ENCODE peak calls at places on chromosome 20, in four cellular contexts. H is H1, W is HepG2, S is K562. C is an unnamed sample.

GRCh38 chr20:44015733-44016103 is 101.1 kb downstream of the TOX2 start:
- DNase-seq in H (no peak), W (no peak), S (no peak), C (no peak)

GRCh38 chr20:62662422-62662821 is 20.1 kb downstream of the SLCO4A1 start:
- DNase-seq in H (no peak), W (no peak), S (no peak), C (no peak)

GRCh38 chr20:55740076-55740475 is 265.2 kb downstream of the CBLN4 start:
- DNase-seq in H (no peak), W (no peak), S (no peak), C (no peak)

GRCh38 chr20:62732766-62733165 is 24.1 kb downstream of the NTSR1 start:
- DNase-seq in H (no peak), W (no peak), S (no peak), C (no peak)

GRCh38 chr20:59752704-59753460 is 148.5 kb downstream of the PHACTR3 start:
- DNase-seq in H (no peak), W (no peak), S (no peak), C (no peak)

GRCh38 chr20:62361799-62362589 is 5.1 kb downstream of the LAMA5 start:
- DNase-seq in H (peak; percentile 84), W (peak; percentile 60), S (no peak), C (no peak)

GRCh38 chr20:44485078-44485829 is 9.6 kb downstream of the TTPAL start:
- DNase-seq in H (no peak), W (no peak), S (no peak), C (no peak)

GRCh38 chr20:38883081-38883980 is 42.9 kb upstream of the FAM83D start:
- DNase-seq in H (no peak), W (no peak), S (no peak), C (no peak)

GRCh38 chr20:8250539-8251200 is 118.6 kb downstream of the PLCB1 start:
- DNase-seq in H (no peak), W (peak; percentile 100), S (no peak), C (no peak)

GRCh38 chr20:59977086-59977485 is 18.9 kb downstream of the CDH26 start:
- DNase-seq in H (no peak), W (no peak), S (no peak), C (no peak)

GRCh38 chr20:32702706-32703425 is 29.1 kb upstream of the C20orf203 start:
- DNase-seq in H (no peak), W (no peak), S (no peak), C (no peak)

GRCh38 chr20:24776755-24777271 is 172.3 kb upstream of the CST7 start:
- DNase-seq in H (no peak), W (no peak), S (no peak), C (no peak)

GRCh38 chr20:9415426-9415825 is 99.0 kb upstream of the LAMP5 start:
- DNase-seq in H (no peak), W (no peak), S (no peak), C (no peak)

GRCh38 chr20:38692436-38693411 is 31.6 kb upstream of the SLC32A1 start:
- DNase-seq in H (no peak), W (peak; percentile 74), S (peak; percentile 86), C (peak; percentile 57)

GRCh38 chr20:7454047-7454446 is 486.2 kb downstream of the HAO1 start:
- DNase-seq in H (no peak), W (no peak), S (no peak), C (no peak)

GRCh38 chr20:56409521-56409920 is 2.5 kb upstream of the CASS4 start:
- DNase-seq in H (no peak), W (no peak), S (no peak), C (no peak)

GRCh38 chr20:62530643-62531032 is 54.8 kb upstream of the GATA5 start:
- DNase-seq in H (no peak), W (no peak), S (peak; percentile 81), C (no peak)

GRCh38 chr20:2276015-2276414 is 19.8 kb upstream of the TGM3 start:
- DNase-seq in H (no peak), W (peak; percentile 73), S (no peak), C (peak; percentile 27)

GRCh38 chr20:36582322-36582721 is 8.9 kb downstream of the TGIF2 start:
- DNase-seq in H (no peak), W (no peak), S (no peak), C (no peak)

GRCh38 chr20:44643596-44644383 is 7.7 kb downstream of the ADA start:
- DNase-seq in H (peak; percentile 57), W (peak; percentile 47), S (no peak), C (peak; percentile 62)

GRCh38 chr20:9166153-9166780 is 97.4 kb downstream of the PLCB4 start:
- DNase-seq in H (no peak), W (no peak), S (no peak), C (peak; percentile 10)

GRCh38 chr20:42749548-42749947 is 440.2 kb downstream of the PTPRT start:
- DNase-seq in H (no peak), W (no peak), S (no peak), C (no peak)

DNA sequence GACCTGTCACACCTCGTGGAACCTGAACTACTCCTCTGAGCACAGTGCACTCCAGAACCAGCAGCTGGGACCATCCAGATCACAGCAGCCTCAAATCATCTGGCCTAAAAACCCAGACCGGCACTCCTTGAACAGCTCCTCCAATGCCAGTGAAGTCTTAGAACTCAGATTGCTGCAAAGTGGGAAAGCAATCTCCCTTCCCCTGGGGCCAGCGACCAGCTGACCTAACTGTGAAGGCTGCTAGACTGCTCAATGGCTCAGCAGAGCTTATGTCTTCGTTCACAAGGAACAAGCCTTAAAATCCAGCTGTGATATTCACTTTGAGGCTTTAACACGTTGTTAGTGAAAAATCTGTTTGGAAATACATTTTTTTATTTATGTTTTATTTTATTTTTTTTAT is 243.2 kb downstream of the ANKRD60 start:
- DNase-seq in H (no peak), W (no peak), S (no peak), C (no peak)
- TF ChIP-seq JUN in H (no peak), W (no peak), S (no peak), C (no peak)

GRCh38 chr20:48106428-48106827 is 321.1 kb upstream of the SULF2 start:
- DNase-seq in H (no peak), W (no peak), S (no peak), C (no peak)

GRCh38 chr20:48102076-48102787 is 317.0 kb upstream of the SULF2 start:
- DNase-seq in H (no peak), W (no peak), S (no peak), C (no peak)

GRCh38 chr20:48102821-48103635 is 317.7 kb upstream of the SULF2 start:
- DNase-seq in H (no peak), W (no peak), S (no peak), C (no peak)

DNA sequence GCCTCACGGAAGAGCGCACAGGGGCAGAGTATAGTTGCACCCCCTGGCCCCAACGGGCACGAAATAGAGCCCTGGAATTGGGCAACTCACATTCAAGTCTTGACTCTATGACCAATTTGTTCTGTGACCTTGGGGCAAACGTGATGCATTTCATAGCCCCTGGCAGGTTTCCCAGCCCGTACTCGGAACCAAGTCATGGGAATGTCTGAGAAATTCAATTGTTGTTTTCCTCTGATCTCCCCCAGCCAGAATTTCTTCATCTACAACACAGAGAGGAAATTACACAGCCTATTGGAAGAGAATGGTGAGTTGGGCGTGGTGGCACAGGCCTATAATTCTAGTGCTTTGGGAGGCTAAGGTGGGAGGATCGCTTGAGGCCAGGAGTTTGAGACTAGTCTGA is 322.3 kb upstream of the SULF2 start:
- DNase-seq in H (no peak), W (no peak), S (no peak), C (no peak)
- TF ChIP-seq RFX5 in H (no peak), W (no peak), S (no peak), C (no peak)

DNA sequence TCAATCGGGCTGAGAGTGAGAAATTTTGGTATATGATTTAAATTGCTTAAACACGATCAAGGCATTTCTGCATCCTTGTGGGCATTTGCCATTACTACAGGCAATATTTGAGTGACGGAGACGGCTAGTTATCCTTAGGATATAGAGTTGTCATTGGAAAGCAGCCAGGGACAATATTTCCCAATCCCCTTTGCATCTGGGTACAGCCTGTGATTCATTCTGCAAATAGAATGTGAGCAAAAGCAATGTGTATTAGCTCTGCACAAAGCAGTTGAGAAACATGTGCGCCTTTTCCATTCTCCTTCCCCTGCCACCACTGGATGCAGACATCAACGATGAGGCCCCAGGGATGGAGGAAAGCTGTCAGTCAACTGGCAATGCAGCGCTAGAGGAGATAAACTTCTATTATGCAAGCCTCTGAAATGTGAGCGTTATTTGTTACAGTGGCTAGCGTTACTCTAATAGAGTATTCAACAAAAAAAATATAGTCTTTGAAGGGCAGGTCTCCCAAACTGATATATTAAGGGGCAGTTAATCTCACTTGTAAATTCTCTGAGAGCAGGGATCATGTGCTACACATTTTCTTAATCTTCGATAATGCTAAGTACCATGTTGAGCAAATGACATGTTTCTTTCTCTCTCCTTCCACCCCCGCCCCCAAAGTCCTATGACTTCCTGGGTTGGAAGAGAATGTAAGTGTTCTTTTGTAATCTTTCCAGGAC is 37.1 kb upstream of the NCOA3 start:
- DNase-seq in H (no peak), W (peak; percentile 100), S (peak; percentile 19), C (peak; percentile 99)
- TF ChIP-seq JUN in H (no peak), W (peak; percentile 99), S (peak; percentile 24), C (peak; percentile 99)

GRCh38 chr20:18822832-18823231 is 9.2 kb downstream of the SCP2D1 start:
- DNase-seq in H (no peak), W (no peak), S (no peak), C (no peak)
- TF ChIP-seq RFX5 in H (no peak), W (no peak), S (no peak), C (no peak)

GRCh38 chr20:41175201-41175651 is 37.9 kb downstream of the PLCG1 start:
- DNase-seq in H (no peak), W (no peak), S (no peak), C (no peak)
- TF ChIP-seq JUN in H (no peak), W (no peak), S (no peak), C (no peak)

DNA sequence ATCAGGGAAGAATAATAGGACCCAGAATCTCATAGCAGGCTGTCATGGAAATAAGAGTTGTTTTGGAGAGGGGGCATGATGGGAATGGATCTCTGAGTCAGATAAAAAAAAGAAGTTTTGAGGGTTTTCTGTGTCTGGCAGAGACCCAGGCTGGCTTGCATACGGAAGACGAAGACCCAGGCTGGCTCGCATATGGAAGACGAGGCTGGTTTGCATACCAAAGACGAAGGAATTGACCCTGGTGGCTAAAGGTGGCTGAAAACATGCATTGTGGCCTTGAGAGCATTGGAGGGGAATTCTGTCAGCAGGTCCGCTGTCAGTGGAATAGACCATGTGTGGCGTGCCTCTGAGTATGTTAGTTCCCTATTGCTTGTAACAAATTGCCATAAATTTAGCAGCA is 335.1 kb downstream of the BTBD3 start:
- DNase-seq in H (no peak), W (no peak), S (no peak), C (no peak)
- TF ChIP-seq RFX5 in H (no peak), W (no peak), S (no peak), C (no peak)